ENCODE peak calls at places on chromosomes 11 and 22, in six cellular contexts. U, T, G, L, X and Y are unnamed samples.

GRCh38 chr11:198236-198806 is 5.4 kb downstream of the SCGB1C1 start:
- DNase-seq in G (no peak), U (no peak), X (no peak), L (peak; percentile 37), T (no peak), Y (no peak)

GRCh38 chr11:122176651-122177050 is 60.6 kb upstream of the BLID start:
- DNase-seq in G (no peak), L (no peak), X (no peak), T (no peak), U (no peak), Y (no peak)

GRCh38 chr11:43419460-43419859 is 60.7 kb downstream of the TTC17 start:
- DNase-seq in T (peak; percentile 34), U (peak; percentile 26), G (peak; percentile 19), L (peak; percentile 70), X (peak; percentile 66), Y (peak; percentile 63)

GRCh38 chr11:36391062-36391461 is 95.0 kb downstream of the PRR5L start:
- DNase-seq in U (no peak), L (no peak), G (no peak), X (no peak), T (peak; percentile 43), Y (no peak)

GRCh38 chr11:134558916-134559616 is 147.0 kb upstream of the B3GAT1 start:
- DNase-seq in U (no peak), T (no peak), G (no peak), X (no peak), L (no peak), Y (no peak)

GRCh38 chr22:21937821-21938070 is 14.9 kb downstream of the PPM1F start:
- DNase-seq in T (no peak), G (no peak), X (no peak), U (no peak), L (no peak), Y (no peak)

GRCh38 chr22:20433191-20433590 is 4.4 kb downstream of the SCARF2 start:
- DNase-seq in T (no peak), X (no peak), U (no peak), G (no peak), L (no peak), Y (no peak)

GRCh38 chr11:7278314-7278917 is 26.7 kb downstream of the SYT9 start:
- DNase-seq in G (peak; percentile 0), L (no peak), T (no peak), X (peak; percentile 35), U (peak; percentile 66), Y (no peak)

GRCh38 chr22:24894998-24895397 is 51.5 kb downstream of the LHFPL7 start:
- DNase-seq in L (no peak), X (peak; percentile 80), G (no peak), T (no peak), U (peak; percentile 52), Y (peak; percentile 88)

GRCh38 chr22:27476729-27477128 is 324.8 kb downstream of the MN1 start:
- DNase-seq in T (no peak), G (no peak), L (no peak), X (no peak), U (no peak), Y (no peak)

GRCh38 chr11:2929511-2929879 is 275 bp upstream of the PHLDA2 start:
- DNase-seq in X (peak; percentile 86), U (no peak), T (peak; percentile 65), G (no peak), L (no peak), Y (peak; percentile 85)

GRCh38 chr11:69192282-69192681 is 36.5 kb downstream of the SMIM38 start:
- DNase-seq in T (no peak), L (no peak), U (no peak), X (no peak), G (no peak), Y (no peak)

GRCh38 chr11:62445314-62445740 is 26.5 kb downstream of the SCGB1A1 start:
- DNase-seq in X (no peak), L (no peak), T (no peak), U (no peak), G (no peak), Y (no peak)

GRCh38 chr22:44160416-44160815 is 20.3 kb upstream of the PARVG start:
- DNase-seq in T (no peak), G (no peak), U (no peak), X (no peak), L (no peak), Y (no peak)

GRCh38 chr11:1829039-1829820 is 5.6 kb upstream of the SYT8 start:
- DNase-seq in T (no peak), U (no peak), X (no peak), L (peak; percentile 38), G (no peak), Y (no peak)

GRCh38 chr11:122095950-122096942 is 19.8 kb downstream of the BLID start:
- DNase-seq in X (no peak), U (no peak), G (no peak), L (no peak), T (no peak), Y (no peak)

GRCh38 chr11:2691991-2692841 is 7.6 kb downstream of the KCNQ1OT1 start:
- DNase-seq in X (no peak), G (no peak), L (no peak), U (peak; percentile 62), T (no peak), Y (no peak)

GRCh38 chr11:104582431-104582830 is 315.8 kb downstream of the CASP12 start:
- DNase-seq in G (no peak), T (no peak), U (no peak), L (no peak), X (no peak), Y (no peak)

GRCh38 chr11:85709983-85710382 is 24.0 kb upstream of the CCDC89 start:
- DNase-seq in X (no peak), L (no peak), G (no peak), T (no peak), U (no peak), Y (no peak)

GRCh38 chr11:128302425-128303186 is 284.8 kb downstream of the ETS1 start:
- DNase-seq in T (peak; percentile 57), L (peak; percentile 88), U (no peak), X (peak; percentile 73), G (peak; percentile 96), Y (no peak)